ENCODE peak calls at places on chromosome 19, in nine cellular contexts. Y is endothelial cell of umbilical vein, N is AG04450, X is fibroblast of the aortic adventitia, A is mammary epithelial cell, U is SK-N-SH, R is cardiac muscle cell, M is kidney epithelial cell, H is astrocyte of the spinal cord. F is an unnamed sample.

GRCh38 chr19:38044267-38045111 is 137.5 kb downstream of the SIPA1L3 start:
- DNase-seq in Y (peak), N (no peak), X (peak), A (no peak), U (no peak), R (no peak), M (no peak), H (peak), F (peak)

GRCh38 chr19:45636902-45637301 is 2.3 kb downstream of the EML2 start:
- DNase-seq in Y (no peak), N (no peak), X (no peak), A (no peak), U (no peak), R (no peak), M (no peak), H (no peak), F (no peak)

GRCh38 chr19:28061111-28061510 is 1151.8 kb downstream of the UQCRFS1 start:
- DNase-seq in Y (no peak), N (no peak), X (no peak), A (no peak), U (no peak), R (no peak), M (no peak), H (no peak), F (no peak)

GRCh38 chr19:52640916-52641315 is 2.8 kb upstream of the ZNF83 start:
- DNase-seq in Y (peak), N (no peak), X (no peak), A (no peak), U (peak), R (peak), M (no peak), H (no peak), F (no peak)

GRCh38 chr19:4305659-4306058 is 1.3 kb downstream of the FSD1 start:
- DNase-seq in Y (no peak), N (no peak), X (no peak), A (no peak), U (no peak), R (no peak), M (no peak), H (no peak), F (no peak)

GRCh38 chr19:34639491-34640085 is 37.4 kb downstream of the SCGB2B2 start:
- DNase-seq in Y (peak), N (peak), X (peak), A (peak), U (peak), R (peak), M (peak), H (peak), F (peak)

GRCh38 chr19:18433039-18433691 is 4.8 kb downstream of the ISYNA1 start:
- DNase-seq in Y (no peak), N (no peak), X (no peak), A (no peak), U (peak), R (peak), M (no peak), H (no peak), F (no peak)

GRCh38 chr19:35049456-35049855 is 7.9 kb downstream of the HPN start:
- DNase-seq in Y (no peak), N (no peak), X (no peak), A (no peak), U (no peak), R (no peak), M (no peak), H (no peak), F (no peak)

GRCh38 chr19:42563352-42564210 is 31.1 kb downstream of the CEACAM8 start:
- DNase-seq in Y (peak), N (no peak), X (peak), A (peak), U (peak), R (peak), M (no peak), H (peak), F (peak)

GRCh38 chr19:50272263-50272897 is 56.8 kb downstream of the KCNC3 start:
- DNase-seq in Y (no peak), N (no peak), X (no peak), A (no peak), U (no peak), R (no peak), M (no peak), H (no peak), F (no peak)

GRCh38 chr19:13865578-13866462 is 11.1 kb upstream of the NANOS3 start:
- DNase-seq in Y (no peak), N (no peak), X (no peak), A (no peak), U (peak), R (peak), M (no peak), H (no peak), F (no peak)

GRCh38 chr19:52410276-52410675 is 12.6 kb downstream of the ZNF528 start:
- DNase-seq in Y (no peak), N (no peak), X (no peak), A (no peak), U (no peak), R (no peak), M (no peak), H (no peak), F (no peak)

GRCh38 chr19:670609-671075 is 5.5 kb upstream of the FSTL3 start:
- DNase-seq in Y (no peak), N (no peak), X (no peak), A (no peak), U (no peak), R (no peak), M (no peak), H (no peak), F (no peak)
- TF ChIP-seq CTCF in Y (no peak), N (peak), X (peak), A (no peak), U (no peak), R (peak), M (no peak), H (no peak), F (peak)

DNA sequence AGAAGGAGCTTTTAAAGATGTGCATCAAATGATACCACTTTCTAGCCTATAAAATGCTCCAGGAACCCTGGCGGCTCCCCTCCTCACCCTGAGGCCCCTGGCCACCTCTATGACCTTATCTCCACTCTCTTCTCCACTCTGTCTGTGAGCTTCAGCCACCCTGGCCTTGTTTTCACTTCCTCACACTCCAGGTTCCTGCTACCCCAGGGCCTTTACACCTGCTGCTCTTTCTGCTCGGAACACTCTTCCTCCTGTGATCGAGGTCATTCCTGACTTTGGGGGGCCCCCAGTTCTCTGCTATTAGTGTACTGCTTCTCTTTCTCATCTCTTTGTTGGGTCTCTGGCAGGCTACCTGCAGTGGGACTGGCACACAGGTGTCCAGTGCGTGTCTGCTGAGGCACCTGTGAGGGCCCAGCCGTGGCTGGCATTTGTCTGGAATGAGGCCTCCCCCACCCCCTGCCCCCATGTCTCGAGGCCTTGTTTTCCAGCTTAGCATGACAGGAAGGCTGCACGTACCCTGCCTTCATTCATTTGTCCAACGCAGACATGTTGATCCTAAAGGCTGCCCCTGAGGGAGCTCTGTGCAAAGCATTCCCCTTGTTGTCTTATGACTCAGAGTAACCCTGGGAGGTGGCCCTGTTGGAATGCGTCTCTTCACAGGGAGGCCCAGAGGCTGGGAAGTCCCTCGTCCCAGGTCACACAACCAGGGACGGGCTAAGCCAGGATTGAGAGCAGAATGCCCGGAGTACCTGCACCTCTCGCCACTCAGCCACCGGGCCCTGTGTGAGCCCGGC is 2.3 kb downstream of the DDA1 start:
- DNase-seq in Y (no peak), N (no peak), X (peak), A (peak), U (no peak), R (peak), M (peak), H (peak), F (peak)
- H3K4me3 ChIP-seq in Y (no peak), N (no peak), X (no peak), A (no peak), U (no peak), R (no peak), M (no peak), H (no peak), F (no peak)

DNA sequence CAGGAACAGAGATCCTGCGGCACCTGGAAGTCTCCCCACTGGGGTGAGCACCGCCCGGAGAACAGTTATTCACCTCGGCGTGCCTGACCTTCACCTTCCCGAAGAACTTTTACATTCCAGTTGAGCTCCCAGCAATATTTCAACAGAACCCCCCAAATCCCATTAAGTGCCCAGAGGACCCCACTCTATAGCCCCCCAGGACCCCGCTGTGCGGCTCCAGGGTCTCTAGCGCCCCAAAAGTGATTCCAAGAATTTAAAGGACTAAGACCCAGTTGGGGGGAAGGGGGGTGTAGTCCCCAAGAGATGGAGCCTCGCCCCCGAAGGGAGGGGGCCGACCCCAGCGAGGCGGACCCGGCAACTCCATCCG is 480 bp downstream of the GPR108 start:
- DNase-seq in Y (no peak), N (no peak), X (no peak), A (no peak), U (peak), R (no peak), M (no peak), H (no peak), F (no peak)
- TF ChIP-seq CTCF in Y (no peak), N (no peak), X (no peak), A (no peak), U (peak), R (no peak), M (no peak), H (no peak), F (no peak)

GRCh38 chr19:39499082-39499642 is 415 bp downstream of the DLL3 start:
- DNase-seq in Y (no peak), N (no peak), X (no peak), A (peak), U (peak), R (peak), M (no peak), H (no peak), F (no peak)

GRCh38 chr19:39499932-39500331 is 1.2 kb downstream of the DLL3 start:
- DNase-seq in Y (no peak), N (no peak), X (no peak), A (no peak), U (no peak), R (no peak), M (no peak), H (no peak), F (no peak)

GRCh38 chr19:39496063-39496462 is 2.7 kb upstream of the DLL3 start:
- DNase-seq in Y (no peak), N (no peak), X (no peak), A (no peak), U (no peak), R (no peak), M (no peak), H (no peak), F (no peak)

GRCh38 chr19:39498262-39499081 is at the start of gene DLL3:
- DNase-seq in Y (peak), N (no peak), X (peak), A (peak), U (peak), R (no peak), M (no peak), H (no peak), F (peak)

DNA sequence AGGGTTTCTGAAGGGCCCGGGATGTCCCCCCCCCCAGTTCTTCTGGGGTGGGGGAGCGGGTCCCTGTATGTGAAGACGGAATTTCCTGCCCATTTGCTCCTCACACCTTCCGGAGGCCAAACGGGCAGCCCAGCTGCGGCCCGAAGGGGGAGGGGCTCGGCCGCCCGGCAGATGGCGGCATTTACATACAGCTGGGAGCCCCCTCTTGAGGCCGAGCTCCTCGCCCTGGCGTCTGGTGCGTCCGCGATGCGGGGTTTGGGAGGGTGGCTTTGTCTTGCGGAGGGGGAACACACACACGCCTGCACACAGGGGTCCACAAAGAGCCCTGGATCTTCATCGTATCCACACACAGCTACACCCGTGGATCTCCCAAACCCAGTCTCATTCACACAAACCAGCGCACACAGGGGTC is 891 bp upstream of the DLL3 start:
- DNase-seq in Y (peak), N (no peak), X (peak), A (no peak), U (peak), R (peak), M (no peak), H (peak), F (peak)
- H3K4me3 ChIP-seq in Y (peak), N (peak), X (peak), A (no peak), U (peak), R (peak), M (no peak), H (peak), F (peak)

GRCh38 chr19:54169149-54169731 is 3.7 kb downstream of the TMC4 start:
- DNase-seq in Y (no peak), N (no peak), X (no peak), A (no peak), U (no peak), R (no peak), M (no peak), H (no peak), F (no peak)

GRCh38 chr19:54172413-54172763 is 572 bp downstream of the TMC4 start:
- DNase-seq in Y (no peak), N (no peak), X (no peak), A (no peak), U (no peak), R (no peak), M (no peak), H (no peak), F (no peak)

GRCh38 chr19:54173951-54174817 is 1.2 kb upstream of the TMC4 start:
- DNase-seq in Y (no peak), N (no peak), X (no peak), A (no peak), U (peak), R (no peak), M (no peak), H (no peak), F (no peak)

GRCh38 chr19:54168174-54168917 is 4.6 kb downstream of the TMC4 start:
- DNase-seq in Y (peak), N (no peak), X (peak), A (peak), U (peak), R (peak), M (no peak), H (peak), F (peak)

DNA sequence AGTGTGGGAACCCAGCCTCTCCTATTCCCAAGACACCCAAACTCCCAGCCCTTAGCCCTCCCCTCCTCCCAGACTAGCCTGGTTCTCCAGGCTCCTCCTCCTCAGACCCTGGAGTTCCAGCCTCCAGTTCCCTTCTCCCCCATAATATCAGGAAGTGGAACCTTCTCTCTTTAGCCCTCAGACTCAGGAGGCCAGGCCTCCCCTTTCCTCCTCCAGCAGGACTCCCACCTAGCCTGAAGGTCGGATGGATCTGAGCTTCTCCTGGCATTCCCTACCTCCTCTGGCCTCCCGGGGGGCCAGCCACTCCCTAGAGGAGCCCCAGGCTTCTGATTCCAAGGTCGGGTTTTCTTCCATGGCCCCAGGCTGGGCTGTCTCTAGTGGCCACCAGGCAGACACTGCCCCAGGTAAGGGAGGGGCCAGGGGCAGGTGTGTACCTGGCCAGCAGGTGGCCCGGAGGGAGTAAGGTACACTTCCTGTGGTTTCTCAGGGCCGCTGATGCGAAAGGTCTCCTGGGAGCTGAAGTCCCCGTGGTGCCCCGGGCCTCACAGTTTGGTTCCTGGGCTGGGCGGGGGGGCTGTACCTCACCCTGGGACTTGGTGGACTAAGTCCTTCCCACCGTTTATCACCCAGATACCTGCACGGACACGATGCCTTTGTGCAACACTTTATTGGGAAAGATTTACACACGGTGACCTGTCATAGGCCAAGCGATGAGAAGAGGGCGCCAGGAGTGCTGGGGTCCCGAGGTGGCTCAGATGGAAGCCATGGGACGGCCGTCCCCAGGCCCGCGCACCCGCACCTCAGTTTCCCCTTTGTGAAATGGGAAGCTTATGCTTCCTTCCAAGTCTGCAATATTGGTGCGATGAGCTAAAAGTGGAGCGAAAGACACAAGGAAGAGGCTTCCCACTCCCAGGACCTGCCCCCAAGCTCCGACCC is at the start of gene TMC4:
- DNase-seq in Y (no peak), N (no peak), X (peak), A (peak), U (no peak), R (peak), M (no peak), H (no peak), F (no peak)
- TF ChIP-seq CTCF in Y (no peak), N (no peak), X (no peak), A (peak), U (no peak), R (no peak), M (peak), H (no peak), F (no peak)

DNA sequence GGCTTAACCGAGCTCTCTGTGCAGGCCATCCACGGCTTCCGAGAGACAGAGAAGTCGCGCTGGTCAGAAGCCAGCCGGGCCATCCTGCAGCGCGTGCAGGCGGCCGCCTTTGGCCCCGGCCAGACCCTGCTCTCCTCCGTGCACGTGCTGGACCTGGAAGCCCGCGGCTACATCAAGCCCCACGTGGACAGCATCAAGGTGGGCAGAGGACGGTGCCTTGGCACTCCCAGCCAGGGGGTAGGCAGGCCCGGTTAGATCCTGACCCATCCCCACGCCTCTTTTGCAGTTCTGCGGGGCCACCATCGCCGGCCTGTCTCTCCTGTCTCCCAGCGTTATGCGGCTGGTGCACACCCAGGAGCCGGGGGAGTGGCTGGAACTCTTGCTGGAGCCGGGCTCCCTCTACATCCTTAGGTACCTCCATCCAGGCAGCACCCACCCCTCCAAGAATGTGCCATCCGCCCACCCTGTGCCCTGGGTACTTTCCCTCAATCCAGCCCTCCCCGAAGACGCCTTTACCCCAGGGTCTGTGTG is 1.5 kb downstream of the PSPN start:
- DNase-seq in Y (no peak), N (no peak), X (no peak), A (no peak), U (no peak), R (no peak), M (no peak), H (no peak), F (no peak)
- H3K4me3 ChIP-seq in Y (no peak), N (peak), X (peak), A (no peak), U (peak), R (no peak), M (no peak), H (peak), F (no peak)

F was measured in fibroblast of pulmonary artery.